ENCODE peak calls at places on chromosomes 2 and 18, in ten cellular contexts. T is Daoy; R is heart right ventricle; F is T-helper 1 cell; A is NCI-H1092; L is stimulated activated CD4-positive, alpha-beta T cell treated with anti-CD3 and anti-CD28 coated beads, Interleukin-1b, Interleukin-23, amount 100 ng/mL, for 24 hours; D is left ventricle myocardium superior; G is H54; K is NCI-H748 treated with DMSO at 0.1 percent for 48 hours; N is right lobe of liver. H is an unnamed sample.

GRCh38 chr18:30889582-30890301 is 152.8 kb downstream of the DSC3 start:
- DNase-seq in T (peak; percentile 25), R (no peak), F (no peak), A (peak; percentile 51), L (no peak), D (no peak), G (no peak), K (no peak), N (no peak), H (no peak)

GRCh38 chr18:4758980-4759379 is 303.9 kb upstream of the DLGAP1 start:
- DNase-seq in T (no peak), R (no peak), F (no peak), A (no peak), L (no peak), D (no peak), G (no peak), K (no peak), N (no peak), H (no peak)

GRCh38 chr2:205296959-205297358 is 385.3 kb upstream of the NRP2 start:
- DNase-seq in T (no peak), R (no peak), F (no peak), A (no peak), L (no peak), D (no peak), G (no peak), K (no peak), N (no peak), H (no peak)

GRCh38 chr2:71613953-71614925 is 160.9 kb downstream of the DYSF start:
- DNase-seq in T (no peak), R (peak; percentile 3), F (no peak), A (no peak), L (no peak), D (peak; percentile 20), G (no peak), K (no peak), N (no peak), H (no peak)

GRCh38 chr2:118881490-118882129 is 34.2 kb upstream of the EN1 start:
- DNase-seq in T (peak; percentile 56), R (no peak), F (no peak), A (peak; percentile 11), L (peak; percentile 45), D (no peak), G (peak; percentile 41), K (peak; percentile 59), N (peak; percentile 70), H (peak; percentile 63)

GRCh38 chr2:19855528-19856431 is 46.0 kb downstream of the TTC32 start:
- DNase-seq in T (no peak), R (no peak), F (no peak), A (no peak), L (no peak), D (no peak), G (no peak), K (no peak), N (no peak), H (no peak)

GRCh38 chr2:146623771-146624170 is 1221.1 kb upstream of the ACVR2A start:
- DNase-seq in T (no peak), R (no peak), F (no peak), A (no peak), L (no peak), D (no peak), G (no peak), K (no peak), N (no peak), H (no peak)

GRCh38 chr2:196177124-196177523 is 5.7 kb upstream of the STK17B start:
- DNase-seq in T (no peak), R (no peak), F (no peak), A (no peak), L (no peak), D (no peak), G (no peak), K (no peak), N (no peak), H (no peak)

GRCh38 chr2:118763797-118764196 is 83.7 kb downstream of the EN1 start:
- DNase-seq in T (peak; percentile 34), R (no peak), F (no peak), A (no peak), L (no peak), D (no peak), G (no peak), K (no peak), N (no peak), H (no peak)

GRCh38 chr18:55974521-55974920 is 386.5 kb upstream of the TCF4 start:
- DNase-seq in T (no peak), R (no peak), F (no peak), A (no peak), L (no peak), D (no peak), G (no peak), K (no peak), N (no peak), H (no peak)

GRCh38 chr18:9434240-9434701 is 41.0 kb upstream of the RALBP1 start:
- DNase-seq in T (no peak), R (no peak), F (no peak), A (no peak), L (no peak), D (peak; percentile 34), G (no peak), K (no peak), N (no peak), H (no peak)

GRCh38 chr2:226661789-226662545 is 137.7 kb downstream of the IRS1 start:
- DNase-seq in T (peak; percentile 89), R (peak; percentile 55), F (no peak), A (no peak), L (no peak), D (peak; percentile 53), G (peak; percentile 58), K (no peak), N (no peak), H (no peak)

GRCh38 chr2:15668611-15669305 is 77.1 kb downstream of the DDX1 start:
- DNase-seq in T (peak; percentile 20), R (no peak), F (no peak), A (no peak), L (no peak), D (no peak), G (no peak), K (no peak), N (no peak), H (no peak)

GRCh38 chr2:133421516-133422324 is 146.5 kb downstream of the NCKAP5 start:
- DNase-seq in T (peak; percentile 53), R (peak; percentile 35), F (no peak), A (peak; percentile 8), L (no peak), D (peak; percentile 41), G (no peak), K (peak; percentile 85), N (peak; percentile 33), H (no peak)

GRCh38 chr18:26710460-26711096 is 154.9 kb downstream of the AQP4 start:
- DNase-seq in T (peak; percentile 56), R (no peak), F (no peak), A (no peak), L (no peak), D (no peak), G (no peak), K (no peak), N (no peak), H (no peak)

GRCh38 chr2:3174626-3175567 is 202.7 kb downstream of the EIPR1 start:
- DNase-seq in T (no peak), R (no peak), F (no peak), A (no peak), L (no peak), D (no peak), G (no peak), K (no peak), N (no peak), H (no peak)

GRCh38 chr2:39119732-39120520 is 925 bp downstream of the SOS1 start:
- DNase-seq in T (peak; percentile 62), R (peak; percentile 32), F (peak; percentile 24), A (peak; percentile 9), L (peak; percentile 42), D (peak; percentile 77), G (no peak), K (peak; percentile 29), N (peak; percentile 74), H (peak; percentile 42)

GRCh38 chr2:151946856-151947523 is 118.8 kb upstream of the ARL5A start:
- DNase-seq in T (peak; percentile 41), R (peak; percentile 48), F (no peak), A (no peak), L (peak; percentile 4), D (no peak), G (peak; percentile 33), K (no peak), N (no peak), H (no peak)

GRCh38 chr2:175414872-175415487 is 233.5 kb upstream of the ATP5MC3 start:
- DNase-seq in T (peak; percentile 75), R (peak; percentile 57), F (no peak), A (peak; percentile 22), L (no peak), D (peak; percentile 61), G (peak; percentile 42), K (peak; percentile 21), N (peak; percentile 60), H (no peak)

GRCh38 chr2:65353046-65353445 is 79.4 kb downstream of the SPRED2 start:
- DNase-seq in T (no peak), R (no peak), F (no peak), A (no peak), L (no peak), D (no peak), G (no peak), K (no peak), N (no peak), H (no peak)

GRCh38 chr2:162063899-162064298 is 10.1 kb downstream of the DPP4 start:
- DNase-seq in T (no peak), R (no peak), F (no peak), A (no peak), L (no peak), D (no peak), G (no peak), K (no peak), N (no peak), H (peak; percentile 18)

GRCh38 chr2:201260302-201260800 is at the start of gene CASP8:
- DNase-seq in T (peak; percentile 71), R (no peak), F (peak; percentile 19), A (no peak), L (no peak), D (no peak), G (no peak), K (no peak), N (peak; percentile 29), H (peak; percentile 56)

GRCh38 chr2:237421542-237422047 is 7.6 kb upstream of the COL6A3 start:
- DNase-seq in T (peak; percentile 90), R (peak; percentile 77), F (peak; percentile 47), A (peak; percentile 29), L (peak; percentile 74), D (peak; percentile 86), G (peak; percentile 56), K (peak; percentile 26), N (peak; percentile 70), H (peak; percentile 67)

GRCh38 chr2:134143568-134143967 is 110.3 kb upstream of the MGAT5 start:
- DNase-seq in T (no peak), R (no peak), F (no peak), A (no peak), L (no peak), D (no peak), G (no peak), K (no peak), N (no peak), H (no peak)

GRCh38 chr2:26461601-26462023 is 16.3 kb downstream of the OTOF start:
- DNase-seq in T (no peak), R (no peak), F (no peak), A (no peak), L (no peak), D (no peak), G (no peak), K (no peak), N (no peak), H (no peak)

GRCh38 chr18:50170004-50170403 is 24.9 kb downstream of the MYO5B start:
- DNase-seq in T (no peak), R (no peak), F (no peak), A (no peak), L (no peak), D (no peak), G (no peak), K (no peak), N (no peak), H (no peak)

GRCh38 chr2:25358249-25358815 is 16.6 kb upstream of the DNMT3A start:
- DNase-seq in T (no peak), R (no peak), F (no peak), A (no peak), L (no peak), D (no peak), G (no peak), K (no peak), N (no peak), H (no peak)

GRCh38 chr18:59769105-59769865 is 72.1 kb upstream of the CCBE1 start:
- DNase-seq in T (no peak), R (no peak), F (no peak), A (no peak), L (no peak), D (no peak), G (no peak), K (no peak), N (no peak), H (no peak)